ENCODE peak calls at places on chromosomes 13 and 19, in four cellular contexts. D is right cardiac atrium; E is CD8-positive, alpha-beta memory T cell; L is prostate gland. K is an unnamed sample. For H3K4me1 and H3K9me3, the result is how much of the 10 kb centered on the place peaks cover.

GRCh38 chr13:24274452-24274971 is 34.9 kb upstream of the C1QTNF9 start:
- DNase-seq in L (no peak), E (peak), D (peak), K (peak)

GRCh38 chr13:64688893-64689677 is 2541.1 kb downstream of the PCDH9 start:
- DNase-seq in D (no peak), L (no peak), E (no peak), K (no peak)

GRCh38 chr19:21022996-21023395 is 2.5 kb downstream of the ZNF430 start:
- DNase-seq in L (no peak), E (no peak), D (no peak), K (no peak)

GRCh38 chr13:101415358-101416174 is 742 bp downstream of the NALCN start:
- DNase-seq in D (no peak), L (no peak), E (no peak), K (no peak)

GRCh38 chr13:95614641-95615245 is 29.8 kb downstream of the DZIP1 start:
- DNase-seq in D (no peak), L (no peak), E (no peak), K (no peak)

GRCh38 chr13:98443329-98443728 is 133.6 kb downstream of the STK24 start:
- DNase-seq in D (no peak), E (no peak), L (no peak), K (no peak)

GRCh38 chr13:65453982-65454381 is 1776.2 kb downstream of the PCDH9 start:
- DNase-seq in E (no peak), L (no peak), D (no peak), K (no peak)

GRCh38 chr19:49690656-49691242 is at the start of gene CPT1C:
- DNase-seq in D (peak), E (peak), L (peak), K (peak)

GRCh38 chr19:13051581-13052165 is 51.0 kb downstream of the LYL1 start:
- DNase-seq in D (no peak), E (no peak), L (peak), K (no peak)

GRCh38 chr19:46471116-46471733 is at the start of gene PNMA8A:
- DNase-seq in E (peak), D (peak), L (no peak), K (no peak)

GRCh38 chr13:31053098-31053497 is 108.6 kb downstream of the HSPH1 start:
- DNase-seq in L (no peak), D (no peak), E (no peak), K (no peak)

GRCh38 chr13:74077847-74078246 is 56.4 kb downstream of the KLF12 start:
- DNase-seq in D (no peak), L (no peak), E (no peak), K (no peak)

GRCh38 chr13:36163809-36164308 is 32.7 kb upstream of the DCLK1 start:
- DNase-seq in L (no peak), E (no peak), D (peak), K (no peak)

GRCh38 chr13:36445806-36446423 is 13.6 kb downstream of the CCNA1 start:
- DNase-seq in D (no peak), L (no peak), E (no peak), K (no peak)

GRCh38 chr13:92677571-92677970 is 549.0 kb upstream of the GPC6 start:
- DNase-seq in E (no peak), D (peak), L (no peak), K (no peak)

GRCh38 chr13:40916207-40916998 is 102.7 kb downstream of the ELF1 start:
- DNase-seq in D (no peak), L (no peak), E (no peak), K (no peak)

GRCh38 chr19:950352-951066 is 24.7 kb downstream of the ARID3A start:
- DNase-seq in E (no peak), L (no peak), D (no peak), K (no peak)

GRCh38 chr13:30722361-30722760 is 13.0 kb upstream of the ALOX5AP start:
- DNase-seq in D (no peak), L (no peak), E (no peak), K (no peak)

GRCh38 chr13:72970301-72970880 is 88.4 kb upstream of the KLF5 start:
- DNase-seq in D (no peak), E (no peak), L (no peak), K (no peak)

GRCh38 chr13:33231339-33231738 is 54.2 kb downstream of the STARD13 start:
- DNase-seq in D (no peak), E (no peak), L (no peak), K (no peak)
- H3K4me1 ChIP-seq in D (under half), E (under half), L (under half), K (under half)

GRCh38 chr19:23377276-23377675 is 18.0 kb downstream of the ZNF91 start:
- DNase-seq in D (no peak), E (no peak), L (no peak), K (no peak)
- H3K9me3 ChIP-seq in D (under half), E (under half), L (under half), K (under half)

GRCh38 chr19:42397315-42398166 is 7.4 kb upstream of the CNFN start:
- DNase-seq in E (no peak), L (no peak), D (no peak), K (no peak)
- H3K27ac ChIP-seq in E (peak), L (peak), D (peak), K (peak)

DNA sequence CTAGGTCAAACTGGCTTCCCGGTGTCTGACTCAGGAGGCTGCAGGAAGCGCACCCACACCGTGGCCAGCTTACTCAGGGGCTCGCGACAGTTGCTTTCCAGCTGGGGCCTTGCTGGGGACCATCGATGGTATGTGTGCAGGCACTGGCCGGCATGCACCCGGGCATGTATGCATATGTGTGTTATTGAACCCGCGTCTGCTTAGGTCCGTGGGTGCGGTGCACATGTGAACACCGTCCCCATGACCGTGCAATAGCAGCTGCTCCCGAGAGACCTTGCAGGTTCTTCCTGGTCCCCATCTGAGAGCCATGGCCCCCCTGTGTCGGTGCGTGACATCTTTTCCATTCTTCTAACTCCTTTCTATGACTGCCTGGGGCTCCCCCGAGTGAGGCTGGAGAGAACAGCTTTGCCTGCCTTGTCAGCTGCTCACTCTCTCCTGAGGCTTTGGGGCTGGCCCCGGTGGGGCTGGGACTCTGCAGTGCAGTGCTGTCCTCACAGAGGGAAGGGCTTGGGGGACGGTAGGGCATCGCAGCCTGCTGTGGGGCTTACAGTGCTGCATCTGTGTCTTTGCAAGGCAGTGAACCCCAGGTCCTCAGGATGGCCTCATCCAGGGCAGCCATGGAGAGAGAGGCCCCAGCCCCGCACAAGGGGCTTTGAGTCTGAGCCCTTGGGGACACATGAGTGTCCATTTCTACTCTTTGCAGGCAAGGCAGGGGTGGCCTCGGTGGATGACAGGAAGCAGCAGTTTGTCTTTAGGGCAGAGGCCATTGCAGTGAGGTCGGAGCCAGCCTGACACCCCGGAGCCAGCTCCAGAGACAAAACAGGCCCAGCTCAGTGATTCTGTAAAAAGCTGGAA is 65.2 kb downstream of the CHST8 start:
- DNase-seq in E (no peak), L (no peak), D (no peak), K (no peak)
- H3K4me1 ChIP-seq in E (under half), L (under half), D (under half), K (under half)

GRCh38 chr19:22261596-22261995 is 24.6 kb upstream of the ZNF729 start:
- DNase-seq in E (no peak), L (no peak), D (peak), K (no peak)
- H3K9me3 ChIP-seq in E (under half), L (under half), D (under half), K (under half)

DNA sequence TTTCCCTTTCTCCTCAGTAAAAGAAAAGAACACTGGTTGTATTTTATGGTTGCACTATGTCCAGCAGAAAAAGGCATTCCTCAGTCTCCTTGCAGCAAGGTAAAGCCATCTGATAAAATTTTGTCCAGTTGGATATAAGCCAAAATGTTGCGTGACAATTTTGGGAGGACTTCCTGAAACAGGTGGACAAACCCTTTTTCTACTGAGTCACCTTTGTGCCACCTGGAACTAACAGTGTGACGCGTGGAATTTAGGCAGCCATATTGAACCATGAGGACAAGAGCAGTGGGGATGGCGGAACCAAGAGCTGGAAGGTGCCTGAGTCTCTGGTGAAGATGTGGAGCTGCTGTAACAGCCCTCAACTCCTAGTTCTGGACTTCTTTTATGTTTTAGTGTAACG is 8.2 kb downstream of the CADM4 start:
- DNase-seq in E (no peak), L (no peak), D (no peak), K (no peak)
- H3K27ac ChIP-seq in E (no peak), L (no peak), D (no peak), K (no peak)

GRCh38 chr13:112103260-112103843 is 36.4 kb downstream of the SOX1 start:
- DNase-seq in E (no peak), D (no peak), L (no peak), K (no peak)
- H3K4me1 ChIP-seq in E (under half), D (under half), L (under half), K (under half)

DNA sequence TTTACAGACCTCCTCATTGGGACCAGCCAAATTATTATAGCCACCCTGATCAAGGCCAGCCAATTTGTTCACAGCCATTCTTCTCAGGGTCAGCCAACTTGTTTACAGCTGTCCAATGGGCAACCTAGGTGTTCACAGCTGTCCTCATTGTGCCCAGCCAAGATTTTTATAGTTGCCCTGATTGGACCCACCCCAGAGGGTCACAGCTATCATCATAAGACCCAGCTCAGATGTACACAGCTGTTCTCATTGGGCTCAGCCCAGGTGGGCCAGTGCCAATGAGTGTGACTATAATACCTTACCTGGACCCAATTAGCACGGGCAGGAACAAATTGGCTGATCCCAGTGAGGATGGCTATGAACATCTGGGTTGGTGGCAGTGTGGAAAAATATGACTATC is 1151.8 kb downstream of the UQCRFS1 start:
- DNase-seq in L (no peak), D (no peak), E (no peak), K (no peak)
- H3K9me3 ChIP-seq in L (under half), D (under half), E (under half), K (under half)

DNA sequence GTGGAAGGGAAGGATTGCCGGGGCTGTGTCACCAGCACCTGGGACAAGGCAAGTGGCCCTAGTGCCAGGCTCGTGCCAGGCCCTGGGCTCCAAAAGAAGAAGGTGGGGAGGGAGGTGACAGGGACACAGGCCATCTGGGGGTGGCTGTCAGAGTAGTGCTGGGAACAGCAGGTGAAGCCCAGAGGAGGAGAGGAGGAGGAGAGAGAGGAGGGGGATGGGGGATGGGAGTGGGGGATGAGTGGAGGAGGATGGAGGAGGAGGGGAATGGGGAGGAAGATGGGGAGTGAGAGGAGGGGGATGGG is 18.7 kb downstream of the LSM4 start:
- DNase-seq in L (no peak), E (no peak), D (no peak), K (no peak)
- H3K27ac ChIP-seq in L (peak), E (peak), D (peak), K (peak)

GRCh38 chr19:41869374-41869955 is 7.6 kb upstream of the CD79A start:
- DNase-seq in L (no peak), D (no peak), E (no peak), K (peak)

GRCh38 chr19:41866284-41866683 is 6.2 kb downstream of the RPS19 start:
- DNase-seq in E (no peak), D (no peak), L (no peak), K (no peak)

GRCh38 chr19:41868989-41869300 is 8.1 kb upstream of the CD79A start:
- DNase-seq in D (no peak), E (no peak), L (no peak), K (no peak)

GRCh38 chr19:41870401-41870873 is 6.6 kb upstream of the CD79A start:
- DNase-seq in D (no peak), E (no peak), L (no peak), K (peak)

GRCh38 chr19:41868120-41868988 is 8.3 kb downstream of the RPS19 start:
- DNase-seq in E (no peak), D (no peak), L (no peak), K (no peak)
- H3K4me1 ChIP-seq in E (half or more), D (under half), L (under half), K (half or more)

K was measured in CD4-positive, alpha-beta memory T cell.